ENCODE peak calls at places on chromosomes 6 and 20, in eight cellular contexts. A, W, P, K, J, B, Q and M are unnamed samples.

GRCh38 chr20:57398901-57399535 is 7.8 kb downstream of the RBM38 start:
- DNase-seq in Q (no peak), J (no peak), K (no peak), A (no peak), W (no peak), P (no peak), B (no peak), M (no peak)

GRCh38 chr6:33314515-33314942 is 651 bp upstream of the TAPBP start:
- DNase-seq in Q (peak), K (peak), P (peak), B (no peak), W (no peak), J (no peak), A (peak), M (peak)

GRCh38 chr6:83341765-83342164 is 89.1 kb downstream of the ME1 start:
- DNase-seq in A (no peak), B (no peak), J (no peak), Q (no peak), P (no peak), K (no peak), W (no peak), M (no peak)

GRCh38 chr6:42690151-42690702 is 32.2 kb downstream of the PRPH2 start:
- DNase-seq in Q (no peak), J (no peak), A (no peak), B (no peak), P (no peak), K (no peak), W (no peak), M (no peak)

GRCh38 chr6:136994782-136995181 is 50.0 kb downstream of the IL20RA start:
- DNase-seq in A (no peak), J (no peak), W (no peak), Q (no peak), P (no peak), K (peak), B (no peak), M (no peak)

GRCh38 chr20:21739682-21740081 is 34.2 kb downstream of the PAX1 start:
- DNase-seq in A (no peak), K (peak), P (no peak), B (no peak), J (no peak), W (no peak), Q (no peak), M (no peak)

GRCh38 chr6:50845499-50846108 is 26.9 kb downstream of the TFAP2B start:
- DNase-seq in J (no peak), Q (no peak), K (no peak), P (no peak), B (no peak), W (no peak), A (no peak), M (no peak)

GRCh38 chr20:62846528-62846890 is 15.1 kb downstream of the TCFL5 start:
- DNase-seq in B (no peak), Q (no peak), A (no peak), J (no peak), K (no peak), P (no peak), W (no peak), M (no peak)

GRCh38 chr6:100296810-100297544 is 167.7 kb downstream of the SIM1 start:
- DNase-seq in W (no peak), B (no peak), P (peak), Q (no peak), K (peak), A (no peak), J (peak), M (no peak)

GRCh38 chr6:165819394-165819793 is 156.4 kb upstream of the PDE10A start:
- DNase-seq in K (no peak), W (peak), P (no peak), A (no peak), J (no peak), B (no peak), Q (peak), M (no peak)

GRCh38 chr6:52976591-52977035 is 18.5 kb downstream of the GSTA4 start:
- DNase-seq in B (no peak), A (no peak), K (no peak), P (no peak), W (no peak), Q (peak), J (no peak), M (no peak)

GRCh38 chr20:59064214-59064722 is 21.7 kb upstream of the PRELID3B start:
- DNase-seq in Q (no peak), K (peak), A (no peak), J (no peak), W (no peak), P (no peak), B (no peak), M (no peak)

GRCh38 chr6:111823831-111824607 is 49.2 kb downstream of the FYN start:
- DNase-seq in K (no peak), J (peak), B (no peak), Q (no peak), W (no peak), A (no peak), P (peak), M (no peak)

GRCh38 chr20:11810316-11811130 is 107.2 kb upstream of the BTBD3 start:
- DNase-seq in W (no peak), A (no peak), K (peak), P (peak), B (no peak), J (no peak), Q (no peak), M (no peak)

GRCh38 chr6:79084693-79085092 is 6.6 kb upstream of the PHIP start:
- DNase-seq in W (no peak), P (no peak), K (no peak), Q (no peak), B (no peak), J (no peak), A (no peak), M (no peak)

GRCh38 chr6:39362487-39362865 is 40.0 kb upstream of the KCNK16 start:
- DNase-seq in J (peak), K (no peak), Q (no peak), B (no peak), A (peak), P (peak), W (no peak), M (no peak)

GRCh38 chr20:18847226-18847625 is 33.6 kb downstream of the SCP2D1 start:
- DNase-seq in B (no peak), K (no peak), P (no peak), A (no peak), Q (no peak), J (no peak), W (no peak), M (no peak)

GRCh38 chr20:49701313-49701731 is 12.4 kb downstream of the B4GALT5 start:
- DNase-seq in A (no peak), P (peak), W (no peak), J (no peak), B (no peak), Q (no peak), K (peak), M (no peak)

GRCh38 chr6:10300071-10300470 is 114.8 kb downstream of the TFAP2A start:
- DNase-seq in Q (no peak), K (no peak), P (peak), A (no peak), B (no peak), J (no peak), W (no peak), M (no peak)

GRCh38 chr20:53154540-53154939 is 182.4 kb downstream of the TSHZ2 start:
- DNase-seq in K (no peak), B (no peak), P (no peak), A (no peak), W (no peak), J (no peak), Q (no peak), M (no peak)

GRCh38 chr6:132666118-132666517 is 7.1 kb upstream of the TAAR1 start:
- DNase-seq in J (no peak), K (no peak), W (no peak), B (no peak), A (no peak), Q (no peak), P (no peak), M (no peak)

GRCh38 chr6:157438611-157439109 is 57.7 kb downstream of the ZDHHC14 start:
- DNase-seq in W (no peak), J (no peak), P (no peak), K (no peak), Q (no peak), A (no peak), B (no peak), M (no peak)

GRCh38 chr6:130600880-130601341 is 226.3 kb upstream of the SMLR1 start:
- DNase-seq in W (no peak), B (no peak), K (no peak), Q (no peak), P (peak), A (no peak), J (peak), M (no peak)

GRCh38 chr6:12635813-12636212 is 80.8 kb upstream of the PHACTR1 start:
- DNase-seq in Q (no peak), B (no peak), W (no peak), K (no peak), P (no peak), J (no peak), A (no peak), M (no peak)

GRCh38 chr6:9487128-9487527 is 927.7 kb downstream of the TFAP2A start:
- DNase-seq in K (no peak), B (no peak), W (no peak), J (no peak), A (no peak), P (no peak), Q (no peak), M (no peak)

GRCh38 chr6:55069132-55069781 is 105.1 kb upstream of the HCRTR2 start:
- DNase-seq in K (no peak), P (peak), B (peak), J (peak), W (no peak), Q (peak), A (peak), M (peak)

GRCh38 chr20:51916244-51916643 is 113.9 kb upstream of the SALL4 start:
- DNase-seq in K (no peak), Q (no peak), J (no peak), P (no peak), B (no peak), W (no peak), A (no peak), M (no peak)

GRCh38 chr6:158815915-158816314 is 3.3 kb downstream of the EZR start:
- DNase-seq in A (no peak), Q (no peak), P (no peak), W (no peak), J (no peak), B (no peak), K (no peak), M (no peak)

GRCh38 chr20:11248691-11249178 is 574.9 kb upstream of the JAG1 start:
- DNase-seq in J (no peak), W (no peak), A (peak), K (no peak), B (no peak), P (no peak), Q (no peak), M (no peak)